ENCODE peak calls at places on chromosomes 12 and 14, in eight cellular contexts. W is GM12892; S is dermis blood vessel endothelial cell; O is effector memory CD4-positive, alpha-beta T cell; A is H9; P is NCI-H1694; C is M059J; N is astrocyte of the hippocampus. H is an unnamed sample.

GRCh38 chr12:49867580-49868341 is 24.9 kb upstream of the BCDIN3D start:
- DNase-seq in S (no peak), P (peak), A (peak), W (no peak), N (no peak), C (peak), O (no peak), H (no peak)

GRCh38 chr14:68715032-68715924 is 77.6 kb downstream of the ZFP36L1 start:
- DNase-seq in S (peak), A (no peak), N (peak), P (no peak), C (peak), W (no peak), O (no peak), H (no peak)

GRCh38 chr14:48731260-48731659 is 854.9 kb downstream of the RPS29 start:
- DNase-seq in W (no peak), P (no peak), O (no peak), S (no peak), A (no peak), C (peak), N (no peak), H (no peak)

GRCh38 chr14:64938972-64939816 is 3.4 kb downstream of the GPX2 start:
- DNase-seq in W (no peak), O (no peak), C (no peak), P (no peak), A (no peak), N (no peak), S (no peak), H (no peak)

GRCh38 chr12:89932950-89933349 is 224.3 kb upstream of the ATP2B1 start:
- DNase-seq in P (no peak), O (no peak), W (no peak), A (no peak), S (no peak), C (peak), N (peak), H (no peak)

GRCh38 chr12:33313476-33313875 is 126.1 kb downstream of the SYT10 start:
- DNase-seq in S (no peak), W (no peak), N (no peak), O (no peak), A (no peak), P (no peak), C (no peak), H (no peak)

GRCh38 chr14:80587096-80587724 is 354.3 kb downstream of the CEP128 start:
- DNase-seq in P (peak), S (peak), A (no peak), N (peak), C (peak), O (no peak), W (no peak), H (no peak)

GRCh38 chr12:76085159-76085868 is 829 bp upstream of the NAP1L1 start:
- DNase-seq in N (no peak), S (peak), P (no peak), A (no peak), W (peak), C (peak), O (peak), H (no peak)

GRCh38 chr14:58353516-58354299 is 42.0 kb upstream of the TOMM20L start:
- DNase-seq in N (no peak), C (no peak), W (no peak), S (peak), O (no peak), A (no peak), P (no peak), H (no peak)

GRCh38 chr12:95789126-95790024 is 1.2 kb downstream of the NTN4 start:
- DNase-seq in O (no peak), N (peak), C (peak), P (no peak), W (no peak), S (peak), A (peak), H (peak)

GRCh38 chr12:119440961-119441360 is 106.4 kb downstream of the CCDC60 start:
- DNase-seq in P (no peak), A (no peak), N (no peak), S (no peak), W (no peak), C (no peak), O (no peak), H (no peak)

GRCh38 chr14:52000019-52000582 is 10.8 kb downstream of the RTRAF start:
- DNase-seq in N (no peak), O (no peak), W (no peak), S (no peak), P (no peak), A (no peak), C (no peak), H (no peak)

GRCh38 chr14:42930058-42930457 is 1323.4 kb downstream of the LRFN5 start:
- DNase-seq in P (no peak), A (peak), N (no peak), S (no peak), O (no peak), C (no peak), W (no peak), H (no peak)

GRCh38 chr12:57739914-57740538 is 1.5 kb upstream of the AGAP2 start:
- DNase-seq in C (no peak), A (no peak), N (no peak), P (no peak), S (no peak), O (no peak), W (no peak), H (no peak)

GRCh38 chr14:95609398-95609990 is 74.6 kb downstream of the GLRX5 start:
- DNase-seq in N (peak), A (peak), S (peak), O (no peak), W (no peak), P (peak), C (peak), H (peak)

GRCh38 chr14:35533357-35534129 is 421 bp upstream of the INSM2 start:
- DNase-seq in P (peak), A (peak), N (peak), C (peak), S (peak), W (peak), O (peak), H (peak)

GRCh38 chr12:116403546-116403945 is 126.1 kb upstream of the MED13L start:
- DNase-seq in N (no peak), O (no peak), W (no peak), C (no peak), S (no peak), A (no peak), P (no peak), H (no peak)

GRCh38 chr12:79451988-79452387 is 238.8 kb downstream of the PAWR start:
- DNase-seq in W (no peak), C (peak), N (peak), O (no peak), A (no peak), P (peak), S (peak), H (no peak)

GRCh38 chr14:101408077-101408831 is 153.0 kb upstream of the DIO3 start:
- DNase-seq in C (peak), S (no peak), W (no peak), A (no peak), P (no peak), O (no peak), N (peak), H (no peak)

GRCh38 chr14:60183724-60184596 is 18.8 kb upstream of the DHRS7 start:
- DNase-seq in S (peak), A (no peak), C (peak), P (peak), N (peak), W (no peak), O (peak), H (peak)